ENCODE peak calls at places on chromosome 22, in eight cellular contexts. X, L, S, F, P, N, K and M are unnamed samples.
A peak's percentile ranks its signal among the peaks of the same experiment; 100 is the strongest.

GRCh38 chr22:32515074-32515473 is 40.5 kb downstream of the FBXO7 start:
- DNase-seq in X (no peak), L (no peak), S (no peak), F (no peak), P (no peak), N (no peak), K (no peak), M (no peak)

GRCh38 chr22:23896166-23896522 is 2.0 kb downstream of the MIF start:
- DNase-seq in X (no peak), L (no peak), S (no peak), F (no peak), P (no peak), N (no peak), K (no peak), M (no peak)

GRCh38 chr22:45008853-45009751 is 703 bp downstream of the PHF21B start:
- DNase-seq in X (no peak), L (no peak), S (no peak), F (no peak), P (no peak), N (no peak), K (peak; percentile 56), M (peak; percentile 9)

GRCh38 chr22:22463855-22464540 is 44.5 kb downstream of the ZNF280B start:
- DNase-seq in X (peak; percentile 46), L (no peak), S (no peak), F (no peak), P (peak; percentile 56), N (peak; percentile 20), K (peak; percentile 70), M (peak; percentile 68)

GRCh38 chr22:45224988-45225731 is 15.5 kb downstream of the KIAA0930 start:
- DNase-seq in X (no peak), L (no peak), S (no peak), F (no peak), P (no peak), N (no peak), K (no peak), M (no peak)

GRCh38 chr22:25143161-25144076 is 56.2 kb upstream of the CRYBB3 start:
- DNase-seq in X (no peak), L (no peak), S (no peak), F (no peak), P (no peak), N (no peak), K (no peak), M (no peak)

GRCh38 chr22:49301398-49302149 is 526.1 kb downstream of the BRD1 start:
- DNase-seq in X (no peak), L (peak; percentile 61), S (no peak), F (peak; percentile 64), P (no peak), N (no peak), K (no peak), M (no peak)

GRCh38 chr22:24973867-24974266 is 21.4 kb downstream of the KIAA1671 start:
- DNase-seq in X (no peak), L (no peak), S (no peak), F (no peak), P (no peak), N (no peak), K (no peak), M (no peak)

GRCh38 chr22:49218142-49218541 is 609.5 kb downstream of the BRD1 start:
- DNase-seq in X (no peak), L (no peak), S (no peak), F (peak; percentile 28), P (no peak), N (no peak), K (no peak), M (no peak)

GRCh38 chr22:24191381-24191841 is 10.1 kb downstream of the SUSD2 start:
- DNase-seq in X (no peak), L (no peak), S (no peak), F (no peak), P (no peak), N (no peak), K (no peak), M (no peak)

GRCh38 chr22:39090426-39091064 is 6.5 kb upstream of the APOBEC3H start:
- DNase-seq in X (peak; percentile 96), L (no peak), S (no peak), F (peak; percentile 75), P (no peak), N (peak; percentile 69), K (no peak), M (peak; percentile 71)

GRCh38 chr22:39149915-39150847 is 2.3 kb downstream of the CBX7 start:
- DNase-seq in X (no peak), L (no peak), S (no peak), F (no peak), P (no peak), N (no peak), K (peak; percentile 38), M (no peak)

GRCh38 chr22:26577081-26577480 is 12.9 kb downstream of the TPST2 start:
- DNase-seq in X (no peak), L (no peak), S (no peak), F (no peak), P (no peak), N (no peak), K (no peak), M (no peak)

GRCh38 chr22:11066458-11067285 is 4461.3 kb upstream of the OR11H1 start:
- DNase-seq in X (peak; percentile 49), L (peak; percentile 77), S (no peak), F (peak; percentile 81), P (no peak), N (no peak), K (no peak), M (no peak)

GRCh38 chr22:20571531-20572007 is 64.2 kb downstream of the MED15 start:
- DNase-seq in X (peak; percentile 65), L (no peak), S (peak; percentile 49), F (no peak), P (no peak), N (peak; percentile 49), K (peak; percentile 44), M (peak; percentile 21)

DNA sequence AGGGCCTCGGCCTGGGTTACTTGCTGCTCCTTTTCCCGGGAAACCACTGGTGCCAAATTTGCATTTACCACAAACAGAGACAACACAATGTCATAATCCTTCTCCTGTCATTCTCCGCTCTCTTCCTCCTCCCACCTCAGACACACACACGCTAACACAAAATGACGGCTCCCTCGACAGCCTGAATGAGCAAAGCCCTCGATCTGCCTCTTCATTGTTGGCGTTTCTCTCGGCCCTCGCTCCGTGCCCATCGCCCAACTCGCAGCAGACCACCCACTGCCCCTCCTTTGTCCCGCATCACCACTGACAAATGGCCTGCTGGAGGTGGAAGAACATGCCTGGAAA is 12.5 kb upstream of the TCF20 start:
- DNase-seq in X (no peak), L (no peak), S (no peak), F (no peak), P (no peak), N (no peak), K (no peak), M (no peak)
- H3K4me3 ChIP-seq in X (no peak overlapping the region), L (peak overlapping the region; percentile 72), S (peak overlapping the region; percentile 37), F (peak overlapping the region; percentile 29), P (no peak overlapping the region), N (no peak overlapping the region), K (no peak overlapping the region), M (no peak overlapping the region)

GRCh38 chr22:50542416-50542927 is 3.2 kb upstream of the KLHDC7B start:
- DNase-seq in X (no peak), L (no peak), S (no peak), F (no peak), P (no peak), N (no peak), K (no peak), M (no peak)

GRCh38 chr22:50546326-50547230 is 879 bp downstream of the KLHDC7B start:
- DNase-seq in X (no peak), L (no peak), S (no peak), F (no peak), P (no peak), N (no peak), K (no peak), M (no peak)

GRCh38 chr22:50545522-50546325 is at the start of gene KLHDC7B:
- DNase-seq in X (no peak), L (no peak), S (no peak), F (no peak), P (no peak), N (no peak), K (peak; percentile 69), M (no peak)

GRCh38 chr22:50544746-50545253 is 899 bp upstream of the KLHDC7B start:
- DNase-seq in X (no peak), L (no peak), S (no peak), F (no peak), P (no peak), N (no peak), K (no peak), M (no peak)

DNA sequence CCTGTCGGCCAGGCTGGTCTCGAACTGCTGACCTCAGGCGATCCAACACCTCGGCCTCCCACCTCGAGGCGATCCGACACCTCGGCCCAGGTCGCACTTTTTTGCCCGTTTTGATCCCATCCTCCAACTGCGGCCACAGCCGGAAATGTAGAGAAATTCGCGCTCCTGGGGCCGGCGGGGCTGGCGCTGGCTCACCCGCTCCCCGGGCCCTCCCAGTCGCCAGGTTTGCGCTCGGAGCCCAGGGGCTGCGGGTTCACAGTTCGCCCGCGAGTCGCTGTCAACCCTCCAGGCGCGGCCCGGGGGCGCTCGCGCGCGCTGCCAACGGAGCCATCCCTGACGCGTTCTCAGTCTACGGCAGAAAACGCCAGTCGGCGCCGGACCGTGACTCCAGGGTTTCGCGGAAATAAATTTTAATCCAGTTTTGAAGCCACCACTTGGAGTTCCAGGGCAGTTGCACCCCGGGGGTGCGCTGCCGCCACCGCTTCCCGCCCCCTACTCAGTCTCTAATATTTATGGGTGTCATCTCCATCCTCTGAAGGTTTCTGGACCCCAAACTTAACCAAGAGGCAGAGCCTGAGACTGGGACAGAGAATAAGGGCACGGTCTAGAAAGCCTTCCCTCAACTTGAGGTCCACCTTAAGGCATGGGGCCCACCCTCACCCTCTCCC is 1.5 kb upstream of the KLHDC7B start:
- DNase-seq in X (peak; percentile 82), L (no peak), S (peak; percentile 84), F (peak; percentile 93), P (no peak), N (peak; percentile 70), K (peak; percentile 85), M (no peak)
- H3K4me3 ChIP-seq in X (peak overlapping the region; percentile 24), L (peak overlapping the region; percentile 69), S (peak overlapping the region; percentile 39), F (peak overlapping the region; percentile 40), P (no peak overlapping the region), N (peak overlapping the region; percentile 63), K (no peak overlapping the region), M (no peak overlapping the region)

DNA sequence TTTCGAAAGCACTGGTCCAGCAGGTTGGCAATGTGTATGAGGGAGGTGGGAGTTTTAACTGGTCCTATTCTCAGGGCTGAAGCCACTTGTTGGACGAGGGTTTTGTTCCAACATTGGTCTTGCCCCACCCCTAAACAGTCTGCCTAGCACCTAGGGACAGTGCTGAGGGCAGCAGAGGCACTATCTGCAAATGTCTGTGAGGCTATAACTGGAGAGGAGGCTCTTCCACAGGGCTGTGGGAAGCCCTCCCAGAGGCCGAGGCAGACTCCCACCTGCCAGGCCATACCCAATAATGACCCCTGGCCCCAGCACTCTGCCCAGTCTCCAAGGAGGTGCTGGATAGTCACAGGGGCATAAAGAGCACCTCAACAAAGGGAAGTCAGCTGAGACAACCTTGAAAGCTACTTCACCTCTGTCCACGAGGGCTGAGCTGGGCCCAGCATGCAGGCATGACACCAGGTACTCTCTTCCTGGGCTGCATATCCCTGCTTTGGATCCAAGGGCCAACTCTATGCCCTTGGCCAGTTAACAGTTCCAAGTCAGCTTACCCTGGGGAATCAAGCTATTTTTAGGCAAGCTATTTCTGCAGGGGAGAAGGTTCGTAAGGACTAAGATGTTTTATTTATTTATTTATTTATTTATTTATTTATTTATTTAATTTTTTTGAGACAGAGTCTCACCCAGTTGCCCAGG is 40.2 kb upstream of the SLC25A1 start:
- DNase-seq in X (no peak), L (no peak), S (no peak), F (no peak), P (no peak), N (no peak), K (no peak), M (no peak)
- H3K4me3 ChIP-seq in X (no peak overlapping the region), L (no peak overlapping the region), S (no peak overlapping the region), F (no peak overlapping the region), P (no peak overlapping the region), N (no peak overlapping the region), K (no peak overlapping the region), M (no peak overlapping the region)

GRCh38 chr22:40485813-40486610 is 115.6 kb downstream of the SGSM3 start:
- DNase-seq in X (no peak), L (no peak), S (no peak), F (no peak), P (no peak), N (no peak), K (no peak), M (no peak)
- H3K4me3 ChIP-seq in X (no peak overlapping the region), L (no peak overlapping the region), S (no peak overlapping the region), F (no peak overlapping the region), P (peak overlapping the region; percentile 29), N (no peak overlapping the region), K (no peak overlapping the region), M (no peak overlapping the region)